ENCODE peak calls at places on chromosomes 3 and 15, in six cellular contexts. O is Right ventricle myocardium superior, B is GM13976, Y is RPMI8226, K is endothelial cell of umbilical vein, M is Calu3. U is an unnamed sample.

GRCh38 chr3:126835472-126836219 is 131.6 kb downstream of the CHCHD6 start:
- DNase-seq in O (no peak), M (no peak), Y (no peak), B (no peak), K (no peak), U (no peak)

GRCh38 chr3:179733797-179734196 is 81.0 kb downstream of the USP13 start:
- DNase-seq in O (no peak), B (no peak), Y (no peak), M (no peak), K (no peak), U (no peak)

GRCh38 chr3:58799271-58799670 is 132.7 kb upstream of the FAM3D start:
- DNase-seq in M (no peak), B (no peak), O (no peak), K (no peak), Y (no peak), U (no peak)

GRCh38 chr15:49215768-49216739 is 46.0 kb downstream of the GALK2 start:
- DNase-seq in K (no peak), Y (peak), O (peak), M (peak), B (peak), U (peak)

GRCh38 chr15:49494842-49495241 is 71.8 kb downstream of the FGF7 start:
- DNase-seq in K (no peak), O (no peak), B (no peak), M (no peak), Y (no peak), U (no peak)

GRCh38 chr3:52090620-52091468 is 34.5 kb upstream of the DUSP7 start:
- DNase-seq in B (no peak), O (peak), M (no peak), Y (no peak), K (no peak), U (peak)

GRCh38 chr3:9704343-9705322 is 1.0 kb downstream of the CPNE9 start:
- DNase-seq in O (peak), B (peak), M (peak), K (peak), Y (no peak), U (peak)

GRCh38 chr3:170712336-170712735 is 126.5 kb upstream of the SLC7A14 start:
- DNase-seq in O (no peak), K (no peak), Y (no peak), B (no peak), M (no peak), U (no peak)

GRCh38 chr15:66941791-66942190 is 123.6 kb upstream of the SMAD3 start:
- DNase-seq in M (no peak), O (no peak), K (no peak), B (no peak), Y (no peak), U (no peak)

GRCh38 chr3:46399557-46399956 is 7.3 kb downstream of the CCR5AS start:
- DNase-seq in O (no peak), B (no peak), K (peak), M (no peak), Y (no peak), U (no peak)

GRCh38 chr3:13772885-13773745 is 106.8 kb downstream of the WNT7A start:
- DNase-seq in M (no peak), K (no peak), O (no peak), Y (no peak), B (no peak), U (no peak)

GRCh38 chr15:68730491-68731317 is 90.0 kb downstream of the ANP32A start:
- DNase-seq in K (peak), O (peak), M (peak), Y (peak), B (peak), U (no peak)

GRCh38 chr15:101502572-101503295 is 13.2 kb upstream of the PCSK6 start:
- DNase-seq in M (no peak), Y (no peak), B (peak), O (no peak), K (no peak), U (no peak)

GRCh38 chr15:98896802-98897732 is 110.5 kb downstream of the PGPEP1L start:
- DNase-seq in O (no peak), M (peak), Y (no peak), K (peak), B (no peak), U (no peak)

GRCh38 chr3:69013256-69014021 is at the start of gene EOGT:
- DNase-seq in M (peak), B (peak), Y (peak), O (peak), K (peak), U (peak)

GRCh38 chr3:8817486-8817885 is 48.1 kb upstream of the OXTR start:
- DNase-seq in M (no peak), K (no peak), Y (no peak), O (no peak), B (no peak), U (no peak)

GRCh38 chr15:35752134-35752466 is 206.1 kb upstream of the DPH6 start:
- DNase-seq in O (no peak), B (no peak), Y (no peak), K (no peak), M (no peak), U (no peak)

GRCh38 chr3:13772321-13772745 is 107.5 kb downstream of the WNT7A start:
- DNase-seq in Y (no peak), O (no peak), M (no peak), B (no peak), K (no peak), U (no peak)

GRCh38 chr3:174685796-174686195 is 173.3 kb upstream of the NAALADL2 start:
- DNase-seq in Y (no peak), K (no peak), B (no peak), O (no peak), M (no peak), U (no peak)

GRCh38 chr3:55885721-55886120 is 398.6 kb upstream of the WNT5A start:
- DNase-seq in K (peak), Y (no peak), M (no peak), O (no peak), B (no peak), U (no peak)

GRCh38 chr3:19029837-19030835 is 118.2 kb upstream of the KCNH8 start:
- DNase-seq in Y (no peak), M (peak), B (no peak), K (no peak), O (no peak), U (no peak)

GRCh38 chr3:52293491-52294319 is 6.1 kb downstream of the GLYCTK start:
- DNase-seq in B (no peak), K (no peak), M (no peak), Y (no peak), O (no peak), U (peak)

GRCh38 chr3:48369685-48370329 is 2.2 kb upstream of the FBXW12 start:
- DNase-seq in Y (no peak), M (no peak), O (no peak), K (no peak), B (no peak), U (no peak)

GRCh38 chr3:160941885-160942494 is 163.2 kb downstream of the B3GALNT1 start:
- DNase-seq in Y (peak), K (peak), M (peak), O (no peak), B (peak), U (no peak)

GRCh38 chr3:24740367-24740766 is 245.7 kb upstream of the THRB start:
- DNase-seq in M (no peak), K (no peak), O (no peak), B (no peak), Y (no peak), U (no peak)

GRCh38 chr3:144112437-144112836 is 140.8 kb downstream of the DIPK2A start:
- DNase-seq in O (no peak), Y (no peak), M (no peak), B (no peak), K (no peak), U (no peak)

GRCh38 chr15:57537072-57537471 is 54.6 kb upstream of the MYZAP start:
- DNase-seq in O (no peak), M (no peak), B (no peak), K (peak), Y (peak), U (peak)

GRCh38 chr3:153050978-153051377 is 111.0 kb upstream of the RAP2B start:
- DNase-seq in K (no peak), M (no peak), B (no peak), Y (no peak), O (no peak), U (no peak)

GRCh38 chr15:43186003-43186353 is 775 bp downstream of the CCNDBP1 start:
- DNase-seq in M (peak), K (no peak), Y (peak), B (peak), O (no peak), U (no peak)

GRCh38 chr15:92118162-92118935 is 264.8 kb downstream of the SLCO3A1 start:
- DNase-seq in K (no peak), B (no peak), Y (no peak), O (no peak), M (no peak), U (no peak)

GRCh38 chr3:56923546-56924224 is 121.9 kb upstream of the ARHGEF3 start:
- DNase-seq in B (no peak), M (peak), O (no peak), K (peak), Y (no peak), U (no peak)

GRCh38 chr3:195154793-195155535 is 116.0 kb downstream of the XXYLT1 start:
- DNase-seq in B (peak), M (peak), O (peak), K (peak), Y (no peak), U (peak)

GRCh38 chr3:197942956-197943556 is 6.9 kb upstream of the RPL35A start:
- DNase-seq in M (peak), B (peak), O (no peak), Y (peak), K (peak), U (no peak)

GRCh38 chr15:93202405-93202804 is 113.4 kb upstream of the RGMA start:
- DNase-seq in K (no peak), B (no peak), O (no peak), Y (no peak), M (no peak), U (no peak)

GRCh38 chr15:52496776-52497470 is 31.8 kb downstream of the MYO5A start:
- DNase-seq in B (no peak), Y (peak), O (no peak), K (peak), M (peak), U (no peak)

GRCh38 chr15:90883971-90884718 is at the start of gene FES:
- DNase-seq in M (no peak), B (peak), Y (no peak), K (peak), O (peak), U (peak)

GRCh38 chr15:47987908-47988532 is 132.8 kb upstream of the SLC24A5 start:
- DNase-seq in O (no peak), B (peak), M (peak), Y (peak), K (peak), U (no peak)

GRCh38 chr3:54905936-54906335 is 21.9 kb downstream of the LRTM1 start:
- DNase-seq in M (no peak), O (no peak), K (no peak), B (no peak), Y (no peak), U (no peak)

GRCh38 chr15:63532307-63532744 is 27.9 kb downstream of the USP3 start:
- DNase-seq in B (no peak), Y (no peak), O (no peak), K (no peak), M (no peak), U (no peak)

GRCh38 chr3:98809561-98809960 is 46.4 kb downstream of the ST3GAL6 start:
- DNase-seq in B (no peak), Y (no peak), M (no peak), K (peak), O (peak), U (no peak)

U was measured in kidney.